ENCODE peak calls at places on chromosome 1, in five cellular contexts. One of them, this sample, is unnamed.

GRCh38 chr1:8871539-8871935 is 6.9 kb downstream of the ENO1 start:
- DNase-seq in adrenal gland: no peak
- DNase-seq in BJ: no peak
- DNase-seq in fibroblast of lung: no peak
- DNase-seq in AG04449: no peak
- DNase-seq in this sample: no peak

GRCh38 chr1:205809942-205810345 is 3.1 kb downstream of the SLC41A1 start:
- DNase-seq in adrenal gland: no peak
- DNase-seq in BJ: no peak
- DNase-seq in fibroblast of lung: no peak
- DNase-seq in AG04449: no peak
- DNase-seq in this sample: no peak

GRCh38 chr1:151994956-151995355 is 1.3 kb upstream of the S100A10 start:
- DNase-seq in adrenal gland: peak; percentile 47
- DNase-seq in BJ: peak; percentile 94
- DNase-seq in fibroblast of lung: peak; percentile 98
- DNase-seq in AG04449: peak; percentile 83
- DNase-seq in this sample: peak; percentile 100

GRCh38 chr1:241985787-241986186 is 13.1 kb downstream of the MAP1LC3C start:
- DNase-seq in adrenal gland: peak; percentile 51
- DNase-seq in BJ: no peak
- DNase-seq in fibroblast of lung: peak; percentile 34
- DNase-seq in AG04449: no peak
- DNase-seq in this sample: peak; percentile 68

GRCh38 chr1:29211086-29212030 is 19.4 kb downstream of the MECR start:
- DNase-seq in adrenal gland: no peak
- DNase-seq in BJ: no peak
- DNase-seq in fibroblast of lung: no peak
- DNase-seq in AG04449: no peak
- DNase-seq in this sample: peak; percentile 72

GRCh38 chr1:30807318-30808066 is 49.9 kb upstream of the LAPTM5 start:
- DNase-seq in adrenal gland: no peak
- DNase-seq in BJ: no peak
- DNase-seq in fibroblast of lung: no peak
- DNase-seq in AG04449: no peak
- DNase-seq in this sample: peak; percentile 67

GRCh38 chr1:240608707-240609106 is 3.2 kb downstream of the GREM2 start:
- DNase-seq in adrenal gland: no peak
- DNase-seq in BJ: no peak
- DNase-seq in fibroblast of lung: no peak
- DNase-seq in AG04449: no peak
- DNase-seq in this sample: peak; percentile 31

GRCh38 chr1:51760872-51761271 is 117.7 kb downstream of the NRDC start:
- DNase-seq in adrenal gland: no peak
- DNase-seq in BJ: no peak
- DNase-seq in fibroblast of lung: peak; percentile 16
- DNase-seq in AG04449: no peak
- DNase-seq in this sample: no peak

GRCh38 chr1:200030791-200031190 is 3.3 kb downstream of the NR5A2 start:
- DNase-seq in adrenal gland: no peak
- DNase-seq in BJ: no peak
- DNase-seq in fibroblast of lung: no peak
- DNase-seq in AG04449: no peak
- DNase-seq in this sample: no peak

GRCh38 chr1:27405074-27405473 is 12.7 kb downstream of the GPR3 start:
- DNase-seq in adrenal gland: no peak
- DNase-seq in BJ: no peak
- DNase-seq in fibroblast of lung: peak; percentile 88
- DNase-seq in AG04449: no peak
- DNase-seq in this sample: peak; percentile 56

GRCh38 chr1:42479621-42480020 is 16.5 kb downstream of the CCDC30 start:
- DNase-seq in adrenal gland: no peak
- DNase-seq in BJ: no peak
- DNase-seq in fibroblast of lung: peak; percentile 30
- DNase-seq in AG04449: no peak
- DNase-seq in this sample: peak; percentile 51

GRCh38 chr1:174398246-174398645 is 49.5 kb upstream of the GPR52 start:
- DNase-seq in adrenal gland: no peak
- DNase-seq in BJ: no peak
- DNase-seq in fibroblast of lung: peak; percentile 93
- DNase-seq in AG04449: no peak
- DNase-seq in this sample: peak; percentile 69

GRCh38 chr1:86708923-86709322 is 4.5 kb downstream of the SH3GLB1 start:
- DNase-seq in adrenal gland: no peak
- DNase-seq in BJ: no peak
- DNase-seq in fibroblast of lung: peak; percentile 72
- DNase-seq in AG04449: no peak
- DNase-seq in this sample: peak; percentile 35

GRCh38 chr1:84000196-84000885 is 1.4 kb upstream of the TTLL7 start:
- DNase-seq in adrenal gland: no peak
- DNase-seq in BJ: no peak
- DNase-seq in fibroblast of lung: no peak
- DNase-seq in AG04449: no peak
- DNase-seq in this sample: no peak
- H3K4me3 ChIP-seq in adrenal gland: no peak overlapping the region
- H3K4me3 ChIP-seq in BJ: no peak overlapping the region
- H3K4me3 ChIP-seq in fibroblast of lung: no peak overlapping the region
- H3K4me3 ChIP-seq in AG04449: no peak overlapping the region
- H3K4me3 ChIP-seq in this sample: no peak overlapping the region

DNA sequence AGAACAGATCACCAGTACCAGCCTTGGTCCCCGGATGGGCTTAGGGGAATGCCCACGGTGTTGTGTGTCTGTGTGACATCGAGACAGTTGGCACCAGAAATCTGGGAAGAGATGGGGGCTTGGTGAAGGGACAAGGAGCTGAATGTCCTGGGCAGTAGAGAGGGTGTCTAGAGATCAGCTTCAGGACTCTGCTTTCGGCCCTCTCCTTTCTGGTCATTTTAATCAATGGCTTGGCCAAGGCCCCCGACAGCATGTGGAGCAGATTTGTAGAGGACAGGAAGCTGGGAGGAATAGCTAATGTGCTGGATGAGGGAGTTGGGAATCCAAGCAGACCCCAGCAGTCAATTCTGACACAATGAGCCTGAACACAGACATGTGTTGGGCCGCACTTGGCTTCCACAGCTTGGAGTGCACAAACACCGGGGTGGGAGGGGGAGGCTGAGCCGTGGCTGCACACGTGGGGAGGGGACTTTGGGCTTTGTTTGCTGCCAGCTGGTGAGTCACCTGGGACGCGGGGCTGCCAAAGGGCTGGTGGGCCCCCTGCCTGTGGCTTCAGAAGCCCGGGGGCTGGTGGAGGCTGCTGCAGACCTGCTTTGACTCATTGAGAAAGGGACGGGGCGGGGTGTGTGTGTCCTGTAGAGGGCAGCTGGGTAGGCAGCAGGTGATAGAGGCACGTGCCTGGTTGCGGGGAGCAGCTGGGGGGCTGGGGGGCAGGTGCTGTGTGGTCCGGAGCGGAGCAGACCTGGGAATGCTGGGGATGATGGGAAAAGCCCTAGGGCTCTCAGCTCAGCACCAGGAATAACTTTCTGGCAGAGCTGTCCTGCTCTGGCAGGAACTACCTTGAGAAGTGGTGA is 20.9 kb downstream of the SLC1A7 start:
- DNase-seq in adrenal gland: no peak
- DNase-seq in BJ: no peak
- DNase-seq in fibroblast of lung: peak; percentile 90
- DNase-seq in AG04449: no peak
- DNase-seq in this sample: peak; percentile 61
- TF ChIP-seq CTCF in adrenal gland: no peak
- TF ChIP-seq CTCF in BJ: peak; percentile 3
- TF ChIP-seq CTCF in fibroblast of lung: no peak
- TF ChIP-seq CTCF in AG04449: no peak
- TF ChIP-seq CTCF in this sample: no peak

GRCh38 chr1:204443871-204444581 is 32.4 kb upstream of the PPP1R15B start:
- DNase-seq in adrenal gland: no peak
- DNase-seq in BJ: no peak
- DNase-seq in fibroblast of lung: peak; percentile 32
- DNase-seq in AG04449: no peak
- DNase-seq in this sample: peak; percentile 56
- H3K4me3 ChIP-seq in adrenal gland: no peak overlapping the region
- H3K4me3 ChIP-seq in BJ: no peak overlapping the region
- H3K4me3 ChIP-seq in fibroblast of lung: no peak overlapping the region
- H3K4me3 ChIP-seq in AG04449: no peak overlapping the region
- H3K4me3 ChIP-seq in this sample: no peak overlapping the region

DNA sequence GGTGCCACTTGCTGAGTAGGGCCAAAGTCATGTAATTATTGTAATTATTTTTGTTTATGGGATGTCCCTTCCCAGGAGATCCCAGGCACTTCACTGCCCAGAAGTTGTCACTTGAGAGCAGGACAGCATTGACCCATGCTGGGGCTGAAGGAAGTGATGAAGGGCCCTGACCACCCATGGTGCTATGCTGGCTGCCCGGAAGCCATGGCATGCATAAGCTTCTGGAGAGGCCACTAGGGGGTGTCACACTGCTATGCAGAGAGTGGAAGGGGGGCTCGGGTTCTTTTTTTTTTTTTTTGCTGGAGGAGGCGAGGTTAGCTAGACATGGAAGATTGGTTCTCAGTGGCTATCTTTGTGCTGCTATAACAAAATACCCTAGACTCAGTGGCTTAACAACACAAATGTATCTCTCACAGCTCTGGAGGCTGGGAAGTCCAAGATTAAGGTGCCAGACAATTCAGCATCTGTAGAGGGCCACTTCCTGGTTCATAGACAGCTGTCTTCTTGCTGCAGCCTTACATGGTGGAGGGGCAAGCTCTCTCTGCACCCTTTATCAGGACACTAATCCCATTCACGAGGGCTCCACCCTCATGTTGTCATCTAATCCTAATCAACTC is 84.9 kb downstream of the CNIH3 start:
- DNase-seq in adrenal gland: no peak
- DNase-seq in BJ: no peak
- DNase-seq in fibroblast of lung: no peak
- DNase-seq in AG04449: no peak
- DNase-seq in this sample: peak; percentile 42
- TF ChIP-seq CTCF in adrenal gland: no peak
- TF ChIP-seq CTCF in BJ: peak; percentile 42
- TF ChIP-seq CTCF in fibroblast of lung: peak; percentile 23
- TF ChIP-seq CTCF in AG04449: peak; percentile 42
- TF ChIP-seq CTCF in this sample: peak; percentile 57

GRCh38 chr1:3911521-3911845 is 11.4 kb upstream of the C1orf174 start:
- DNase-seq in adrenal gland: no peak
- DNase-seq in BJ: no peak
- DNase-seq in fibroblast of lung: no peak
- DNase-seq in AG04449: no peak
- DNase-seq in this sample: no peak
- H3K4me3 ChIP-seq in adrenal gland: no peak overlapping the region
- H3K4me3 ChIP-seq in BJ: no peak overlapping the region
- H3K4me3 ChIP-seq in fibroblast of lung: no peak overlapping the region
- H3K4me3 ChIP-seq in AG04449: no peak overlapping the region
- H3K4me3 ChIP-seq in this sample: no peak overlapping the region

GRCh38 chr1:156927215-156928042 is 7.0 kb downstream of the LRRC71 start:
- DNase-seq in adrenal gland: peak; percentile 64
- DNase-seq in BJ: no peak
- DNase-seq in fibroblast of lung: peak; percentile 66
- DNase-seq in AG04449: no peak
- DNase-seq in this sample: peak; percentile 63
- TF ChIP-seq CTCF in adrenal gland: peak; percentile 61
- TF ChIP-seq CTCF in BJ: peak; percentile 89
- TF ChIP-seq CTCF in fibroblast of lung: peak; percentile 50
- TF ChIP-seq CTCF in AG04449: peak; percentile 94
- TF ChIP-seq CTCF in this sample: peak; percentile 66

GRCh38 chr1:148317288-148317985 is 165.4 kb upstream of the NBPF11 start:
- DNase-seq in adrenal gland: no peak
- DNase-seq in BJ: no peak
- DNase-seq in fibroblast of lung: no peak
- DNase-seq in AG04449: no peak
- DNase-seq in this sample: no peak
- H3K4me3 ChIP-seq in adrenal gland: peak overlapping the region; percentile 25
- H3K4me3 ChIP-seq in BJ: no peak overlapping the region
- H3K4me3 ChIP-seq in fibroblast of lung: no peak overlapping the region
- H3K4me3 ChIP-seq in AG04449: no peak overlapping the region
- H3K4me3 ChIP-seq in this sample: no peak overlapping the region